ENCODE peak calls at places on chromosomes 2 and 18, in six cellular contexts. One of them, this sample, is unnamed.

GRCh38 chr18:63098014-63098981 is 221.3 kb downstream of the BCL2 start:
- DNase-seq in H1: no peak
- DNase-seq in HCT116: no peak
- DNase-seq in GM12878: peak; percentile 77
- DNase-seq in K562: no peak
- DNase-seq in SK-N-SH: no peak
- DNase-seq in this sample: no peak

GRCh38 chr2:135820003-135820618 is 16.9 kb downstream of the LCT start:
- DNase-seq in GM12878: peak; percentile 48
- DNase-seq in K562: no peak
- DNase-seq in SK-N-SH: no peak
- DNase-seq in HCT116: no peak
- DNase-seq in H1: no peak
- DNase-seq in this sample: no peak

GRCh38 chr2:55014962-55015939 is 35.0 kb downstream of the RTN4 start:
- DNase-seq in K562: peak; percentile 32
- DNase-seq in GM12878: no peak
- DNase-seq in H1: no peak
- DNase-seq in HCT116: peak; percentile 54
- DNase-seq in SK-N-SH: peak; percentile 55
- DNase-seq in this sample: peak; percentile 91

GRCh38 chr2:14536976-14537375 is 95.5 kb upstream of the LRATD1 start:
- DNase-seq in GM12878: no peak
- DNase-seq in HCT116: no peak
- DNase-seq in SK-N-SH: no peak
- DNase-seq in K562: no peak
- DNase-seq in H1: no peak
- DNase-seq in this sample: no peak

GRCh38 chr2:4938246-4938645 is 753.9 kb upstream of the SOX11 start:
- DNase-seq in K562: no peak
- DNase-seq in SK-N-SH: peak; percentile 69
- DNase-seq in H1: no peak
- DNase-seq in GM12878: no peak
- DNase-seq in HCT116: no peak
- DNase-seq in this sample: no peak

GRCh38 chr18:24734058-24734457 is 273.6 kb downstream of the HRH4 start:
- DNase-seq in K562: no peak
- DNase-seq in SK-N-SH: peak; percentile 28
- DNase-seq in GM12878: no peak
- DNase-seq in HCT116: no peak
- DNase-seq in H1: peak; percentile 56
- DNase-seq in this sample: peak; percentile 16

GRCh38 chr18:79917351-79918088 is 33.9 kb downstream of the SLC66A2 start:
- DNase-seq in HCT116: no peak
- DNase-seq in GM12878: no peak
- DNase-seq in SK-N-SH: no peak
- DNase-seq in K562: no peak
- DNase-seq in H1: peak; percentile 32
- DNase-seq in this sample: no peak

GRCh38 chr2:172922294-172922693 is 153.4 kb upstream of the MAP3K20 start:
- DNase-seq in K562: no peak
- DNase-seq in GM12878: no peak
- DNase-seq in SK-N-SH: no peak
- DNase-seq in HCT116: no peak
- DNase-seq in H1: no peak
- DNase-seq in this sample: no peak

GRCh38 chr2:163888591-163888990 is 152.8 kb upstream of the FIGN start:
- DNase-seq in GM12878: no peak
- DNase-seq in H1: no peak
- DNase-seq in K562: no peak
- DNase-seq in HCT116: no peak
- DNase-seq in SK-N-SH: no peak
- DNase-seq in this sample: no peak

GRCh38 chr2:22880161-22880560 is 504.8 kb upstream of the KLHL29 start:
- DNase-seq in HCT116: no peak
- DNase-seq in GM12878: no peak
- DNase-seq in H1: no peak
- DNase-seq in K562: no peak
- DNase-seq in SK-N-SH: no peak
- DNase-seq in this sample: no peak

GRCh38 chr2:15734871-15735737 is 143.4 kb downstream of the DDX1 start:
- DNase-seq in K562: no peak
- DNase-seq in H1: no peak
- DNase-seq in GM12878: no peak
- DNase-seq in HCT116: no peak
- DNase-seq in SK-N-SH: no peak
- DNase-seq in this sample: no peak

GRCh38 chr2:233409286-233409991 is 55.1 kb downstream of the DGKD start:
- DNase-seq in SK-N-SH: no peak
- DNase-seq in GM12878: no peak
- DNase-seq in K562: peak; percentile 38
- DNase-seq in H1: peak; percentile 22
- DNase-seq in HCT116: no peak
- DNase-seq in this sample: no peak

GRCh38 chr2:1671916-1672315 is 72.4 kb downstream of the PXDN start:
- DNase-seq in GM12878: no peak
- DNase-seq in HCT116: no peak
- DNase-seq in SK-N-SH: no peak
- DNase-seq in H1: peak; percentile 11
- DNase-seq in K562: no peak
- DNase-seq in this sample: no peak

GRCh38 chr2:128310761-128311160 is 7.9 kb downstream of the HS6ST1 start:
- DNase-seq in H1: peak; percentile 41
- DNase-seq in HCT116: no peak
- DNase-seq in SK-N-SH: peak; percentile 19
- DNase-seq in K562: no peak
- DNase-seq in GM12878: no peak
- DNase-seq in this sample: no peak

GRCh38 chr2:101147971-101148370 is 3.2 kb downstream of the TBC1D8 start:
- DNase-seq in K562: no peak
- DNase-seq in HCT116: no peak
- DNase-seq in H1: no peak
- DNase-seq in SK-N-SH: no peak
- DNase-seq in GM12878: no peak
- DNase-seq in this sample: no peak

GRCh38 chr2:145494441-145494840 is 974.5 kb upstream of the ZEB2 start:
- DNase-seq in HCT116: no peak
- DNase-seq in K562: no peak
- DNase-seq in SK-N-SH: no peak
- DNase-seq in GM12878: no peak
- DNase-seq in H1: no peak
- DNase-seq in this sample: no peak

GRCh38 chr2:164522561-164522981 is 98.7 kb downstream of the GRB14 start:
- DNase-seq in SK-N-SH: no peak
- DNase-seq in K562: no peak
- DNase-seq in H1: no peak
- DNase-seq in GM12878: no peak
- DNase-seq in HCT116: no peak
- DNase-seq in this sample: no peak

GRCh38 chr2:138910427-138910826 is 130.2 kb upstream of the NXPH2 start:
- DNase-seq in HCT116: no peak
- DNase-seq in K562: no peak
- DNase-seq in H1: no peak
- DNase-seq in GM12878: no peak
- DNase-seq in SK-N-SH: no peak
- DNase-seq in this sample: no peak

GRCh38 chr2:105777071-105777482 is 32.4 kb downstream of the NCK2 start:
- DNase-seq in GM12878: no peak
- DNase-seq in K562: no peak
- DNase-seq in SK-N-SH: no peak
- DNase-seq in H1: no peak
- DNase-seq in HCT116: no peak
- DNase-seq in this sample: no peak

GRCh38 chr2:1051075-1051474 is 100.4 kb downstream of the SNTG2 start:
- DNase-seq in SK-N-SH: peak; percentile 44
- DNase-seq in HCT116: peak; percentile 18
- DNase-seq in K562: no peak
- DNase-seq in H1: no peak
- DNase-seq in GM12878: no peak
- DNase-seq in this sample: peak; percentile 10

GRCh38 chr18:8794133-8794986 is 89.0 kb downstream of the MTCL1 start:
- DNase-seq in GM12878: no peak
- DNase-seq in K562: no peak
- DNase-seq in H1: no peak
- DNase-seq in HCT116: peak; percentile 23
- DNase-seq in SK-N-SH: peak; percentile 64
- DNase-seq in this sample: peak; percentile 66

GRCh38 chr2:109324859-109325258 is 195.9 kb downstream of the SH3RF3 start:
- DNase-seq in H1: no peak
- DNase-seq in K562: no peak
- DNase-seq in SK-N-SH: no peak
- DNase-seq in HCT116: no peak
- DNase-seq in GM12878: no peak
- DNase-seq in this sample: no peak

GRCh38 chr2:70907130-70907756 is 28.5 kb upstream of the ATP6V1B1 start:
- DNase-seq in H1: peak; percentile 59
- DNase-seq in K562: no peak
- DNase-seq in GM12878: no peak
- DNase-seq in SK-N-SH: no peak
- DNase-seq in HCT116: no peak
- DNase-seq in this sample: no peak

GRCh38 chr2:42082026-42082425 is 34.2 kb downstream of the PKDCC start:
- DNase-seq in GM12878: no peak
- DNase-seq in K562: no peak
- DNase-seq in SK-N-SH: no peak
- DNase-seq in HCT116: no peak
- DNase-seq in H1: no peak
- DNase-seq in this sample: no peak

GRCh38 chr2:160491922-160492371 is 1.7 kb downstream of the RBMS1 start:
- DNase-seq in HCT116: no peak
- DNase-seq in SK-N-SH: no peak
- DNase-seq in K562: no peak
- DNase-seq in GM12878: no peak
- DNase-seq in H1: no peak
- DNase-seq in this sample: peak; percentile 57

GRCh38 chr18:21960189-21960588 is 209.2 kb upstream of the GATA6 start:
- DNase-seq in HCT116: no peak
- DNase-seq in H1: no peak
- DNase-seq in SK-N-SH: no peak
- DNase-seq in GM12878: no peak
- DNase-seq in K562: no peak
- DNase-seq in this sample: no peak

GRCh38 chr2:42953216-42953615 is 160.8 kb upstream of the HAAO start:
- DNase-seq in K562: no peak
- DNase-seq in SK-N-SH: no peak
- DNase-seq in GM12878: no peak
- DNase-seq in H1: no peak
- DNase-seq in HCT116: no peak
- DNase-seq in this sample: no peak

GRCh38 chr2:37588316-37588777 is 83.1 kb downstream of the CDC42EP3 start:
- DNase-seq in H1: no peak
- DNase-seq in K562: no peak
- DNase-seq in GM12878: no peak
- DNase-seq in SK-N-SH: no peak
- DNase-seq in HCT116: peak; percentile 79
- DNase-seq in this sample: no peak

GRCh38 chr2:29317077-29317517 is 201.9 kb downstream of the CLIP4 start:
- DNase-seq in HCT116: no peak
- DNase-seq in GM12878: peak; percentile 82
- DNase-seq in SK-N-SH: no peak
- DNase-seq in H1: no peak
- DNase-seq in K562: no peak
- DNase-seq in this sample: no peak

DNA sequence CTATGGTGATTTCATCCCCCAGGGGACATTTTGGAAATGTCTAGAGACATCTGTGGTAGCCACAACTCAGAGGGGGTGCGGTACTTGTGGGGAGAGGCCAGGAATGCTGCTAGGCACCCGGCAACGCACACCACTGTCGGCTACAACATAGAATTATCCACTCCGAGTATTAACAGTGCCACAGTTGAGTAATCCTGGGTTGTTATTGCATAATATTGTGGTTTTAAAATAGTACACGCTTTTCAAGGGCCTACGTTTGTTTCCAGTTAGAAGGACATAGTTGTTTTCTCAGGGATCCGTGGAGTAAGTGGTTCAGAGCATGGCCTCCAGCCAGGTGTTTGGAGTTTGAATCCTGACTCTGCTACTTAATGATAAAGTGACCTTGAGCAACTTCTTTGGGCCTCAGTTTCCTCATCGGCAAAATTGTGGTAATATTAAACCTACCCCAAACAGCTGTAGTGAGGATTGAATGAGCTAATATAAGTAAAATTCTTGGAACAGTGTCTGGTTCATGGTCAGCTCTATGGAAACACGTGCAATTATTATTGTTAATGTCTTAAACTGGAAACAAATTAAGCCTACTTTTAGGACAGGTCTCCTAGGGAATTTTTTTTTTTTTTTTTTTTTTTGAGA is 24.5 kb downstream of the CYP27A1 start:
- DNase-seq in H1: no peak
- DNase-seq in SK-N-SH: no peak
- DNase-seq in K562: no peak
- DNase-seq in HCT116: no peak
- DNase-seq in GM12878: peak; percentile 32
- DNase-seq in this sample: peak; percentile 91
- TF ChIP-seq SIN3A in H1: no peak
- TF ChIP-seq SIN3A in SK-N-SH: no peak
- TF ChIP-seq SIN3A in K562: no peak
- TF ChIP-seq SIN3A in HCT116: no peak
- TF ChIP-seq SIN3A in GM12878: no peak
- TF ChIP-seq SIN3A in this sample: peak; percentile 58

GRCh38 chr18:29373000-29373399 is 1196.1 kb upstream of the CDH2 start:
- DNase-seq in GM12878: no peak
- DNase-seq in H1: no peak
- DNase-seq in HCT116: no peak
- DNase-seq in SK-N-SH: no peak
- DNase-seq in K562: no peak
- DNase-seq in this sample: no peak
- H3K4me2 ChIP-seq in GM12878: no peak overlapping the region
- H3K4me2 ChIP-seq in H1: no peak overlapping the region
- H3K4me2 ChIP-seq in HCT116: no peak overlapping the region
- H3K4me2 ChIP-seq in SK-N-SH: no peak overlapping the region
- H3K4me2 ChIP-seq in K562: no peak overlapping the region
- H3K4me2 ChIP-seq in this sample: no peak overlapping the region

DNA sequence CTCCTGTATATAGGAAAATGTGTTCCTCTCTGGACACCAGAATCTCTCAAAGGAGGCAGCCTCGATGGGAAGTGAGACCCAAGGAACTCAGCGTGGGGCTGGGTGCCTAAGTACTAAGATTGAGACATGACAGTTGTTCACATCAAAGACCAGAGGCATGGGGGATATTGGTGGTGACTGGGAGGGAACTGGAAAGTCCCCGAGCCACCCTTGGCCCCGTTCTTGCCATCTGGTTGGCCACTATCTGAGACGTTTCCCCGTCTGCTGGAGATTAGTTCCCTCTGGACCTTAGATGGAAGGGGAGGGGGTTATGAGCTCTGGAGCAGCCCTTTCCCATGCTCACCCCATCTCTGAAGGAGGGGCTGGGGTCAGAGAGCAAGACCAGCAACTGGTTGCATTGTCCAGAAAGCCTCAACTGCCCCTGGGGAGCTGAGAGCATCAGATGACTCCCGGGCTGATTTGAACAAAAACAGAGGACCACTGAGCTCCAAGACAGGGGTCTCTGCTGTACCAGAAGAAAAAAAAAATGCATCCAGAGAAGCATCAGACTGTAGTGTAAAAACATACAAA is 11.8 kb downstream of the FBLN7 start:
- DNase-seq in H1: peak; percentile 37
- DNase-seq in HCT116: no peak
- DNase-seq in GM12878: no peak
- DNase-seq in K562: no peak
- DNase-seq in SK-N-SH: no peak
- DNase-seq in this sample: no peak
- TF ChIP-seq SIN3A in H1: no peak
- TF ChIP-seq SIN3A in HCT116: no peak
- TF ChIP-seq SIN3A in GM12878: no peak
- TF ChIP-seq SIN3A in K562: no peak
- TF ChIP-seq SIN3A in SK-N-SH: no peak
- TF ChIP-seq SIN3A in this sample: no peak

GRCh38 chr18:3251963-3252277 is 4.3 kb downstream of the MYL12A start:
- DNase-seq in SK-N-SH: no peak
- DNase-seq in K562: no peak
- DNase-seq in HCT116: no peak
- DNase-seq in GM12878: no peak
- DNase-seq in H1: no peak
- DNase-seq in this sample: no peak
- H3K4me2 ChIP-seq in SK-N-SH: peak overlapping the region; percentile 46
- H3K4me2 ChIP-seq in K562: no peak overlapping the region
- H3K4me2 ChIP-seq in HCT116: peak overlapping the region; percentile 71
- H3K4me2 ChIP-seq in GM12878: peak overlapping the region; percentile 89
- H3K4me2 ChIP-seq in H1: no peak overlapping the region
- H3K4me2 ChIP-seq in this sample: no peak overlapping the region